ENCODE peak calls at places on chromosome 14, in six cellular contexts. O, S, M, E, W and P are unnamed samples.

GRCh38 chr14:93912785-93913184 is 14.4 kb upstream of the FAM181A start:
- DNase-seq in O (no peak), S (no peak), M (no peak), E (no peak), W (no peak), P (no peak)

GRCh38 chr14:36570065-36570464 is 12.3 kb downstream of the NKX2-8 start:
- DNase-seq in O (no peak), S (no peak), M (no peak), E (no peak), W (no peak), P (no peak)

GRCh38 chr14:90341784-90342183 is 10.0 kb upstream of the NRDE2 start:
- DNase-seq in O (no peak), S (no peak), M (no peak), E (no peak), W (no peak), P (peak; percentile 55)

GRCh38 chr14:66508846-66509621 is 1.1 kb downstream of the GPHN start:
- DNase-seq in O (no peak), S (peak; percentile 80), M (peak; percentile 33), E (peak; percentile 70), W (peak; percentile 17), P (peak; percentile 64)

GRCh38 chr14:46490150-46490769 is 161.3 kb downstream of the RPL10L start:
- DNase-seq in O (peak; percentile 12), S (no peak), M (peak; percentile 5), E (no peak), W (no peak), P (peak; percentile 7)

GRCh38 chr14:66120402-66120801 is 365.8 kb upstream of the CCDC196 start:
- DNase-seq in O (no peak), S (no peak), M (no peak), E (no peak), W (no peak), P (no peak)

GRCh38 chr14:54667026-54667744 is 100.3 kb downstream of the SAMD4A start:
- DNase-seq in O (no peak), S (no peak), M (no peak), E (no peak), W (no peak), P (peak; percentile 66)

GRCh38 chr14:60815371-60815770 is 80.8 kb downstream of the MNAT1 start:
- DNase-seq in O (no peak), S (no peak), M (no peak), E (no peak), W (no peak), P (no peak)

GRCh38 chr14:56004807-56005579 is 113.2 kb upstream of the PELI2 start:
- DNase-seq in O (no peak), S (no peak), M (no peak), E (no peak), W (peak; percentile 32), P (no peak)

GRCh38 chr14:61611880-61612630 is 83.3 kb upstream of the HIF1A start:
- DNase-seq in O (no peak), S (no peak), M (no peak), E (no peak), W (no peak), P (peak; percentile 49)

GRCh38 chr14:53019391-53019790 is 68.5 kb upstream of the FERMT2 start:
- DNase-seq in O (no peak), S (no peak), M (no peak), E (no peak), W (no peak), P (no peak)

GRCh38 chr14:100105357-100106169 is 40.3 kb downstream of the EVL start:
- DNase-seq in O (no peak), S (peak; percentile 67), M (no peak), E (no peak), W (peak; percentile 31), P (no peak)

GRCh38 chr14:104931323-104931770 is 6.7 kb downstream of the PLD4 start:
- DNase-seq in O (no peak), S (peak; percentile 76), M (no peak), E (no peak), W (no peak), P (no peak)

GRCh38 chr14:85093631-85094330 is 436.2 kb upstream of the FLRT2 start:
- DNase-seq in O (no peak), S (no peak), M (no peak), E (no peak), W (no peak), P (no peak)

GRCh38 chr14:76968621-76969063 is 59.9 kb downstream of the IRF2BPL start:
- DNase-seq in O (no peak), S (no peak), M (no peak), E (no peak), W (peak; percentile 54), P (peak; percentile 85)

GRCh38 chr14:84003316-84003715 is 1526.6 kb upstream of the FLRT2 start:
- DNase-seq in O (no peak), S (no peak), M (no peak), E (no peak), W (no peak), P (no peak)

GRCh38 chr14:105074601-105075053 is 9.4 kb upstream of the GPR132 start:
- DNase-seq in O (no peak), S (peak; percentile 78), M (no peak), E (no peak), W (no peak), P (peak; percentile 74)

DNA sequence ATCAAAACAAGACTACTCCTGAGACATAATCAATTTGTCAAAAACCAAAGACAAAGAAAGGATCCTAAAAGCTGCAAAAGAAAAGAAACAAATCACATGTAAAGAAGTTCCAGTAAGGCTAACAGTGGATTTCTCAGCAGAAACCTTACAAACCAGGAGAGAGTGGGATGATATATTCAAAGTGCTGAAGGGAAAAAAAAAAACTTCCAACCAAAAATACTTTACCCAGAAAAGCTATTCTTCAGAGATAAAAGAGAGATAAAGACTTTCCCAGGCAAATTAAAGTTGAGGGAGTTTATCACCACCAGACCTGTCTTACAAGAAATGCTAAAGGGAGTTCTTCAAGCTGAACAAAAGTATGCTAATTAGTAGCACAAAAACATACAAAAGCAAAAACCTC is 91.9 kb upstream of the PPP2R5C start:
- DNase-seq in O (no peak), S (no peak), M (no peak), E (no peak), W (no peak), P (no peak)
- H3K27me3 ChIP-seq in O (no peaks in the 10 kb centered on the region), S (peaks cover 29% of the 10 kb centered on the region), M (no peaks in the 10 kb centered on the region), E (peaks cover 27% of the 10 kb centered on the region), W (no peaks in the 10 kb centered on the region), P (no peaks in the 10 kb centered on the region)

GRCh38 chr14:103730490-103731035 is 15.0 kb downstream of the ZFYVE21 start:
- DNase-seq in O (no peak), S (no peak), M (no peak), E (peak; percentile 71), W (peak; percentile 96), P (no peak)
- H3K36me3 ChIP-seq in O (peaks cover 3% of the 10 kb centered on the region), S (peaks cover 71% of the 10 kb centered on the region), M (peaks cover 35% of the 10 kb centered on the region), E (peaks cover 73% of the 10 kb centered on the region), W (peaks cover 11% of the 10 kb centered on the region), P (peaks cover 16% of the 10 kb centered on the region)

GRCh38 chr14:35403085-35403396 is 1.5 kb downstream of the NFKBIA start:
- DNase-seq in O (no peak), S (no peak), M (no peak), E (no peak), W (no peak), P (no peak)

GRCh38 chr14:35401853-35402252 is 2.7 kb downstream of the NFKBIA start:
- DNase-seq in O (no peak), S (no peak), M (no peak), E (no peak), W (no peak), P (no peak)

GRCh38 chr14:35400707-35401421 is 3.7 kb downstream of the NFKBIA start:
- DNase-seq in O (no peak), S (no peak), M (no peak), E (no peak), W (no peak), P (no peak)

GRCh38 chr14:35402323-35403084 is 2.0 kb downstream of the NFKBIA start:
- DNase-seq in O (no peak), S (no peak), M (no peak), E (no peak), W (peak; percentile 43), P (no peak)

DNA sequence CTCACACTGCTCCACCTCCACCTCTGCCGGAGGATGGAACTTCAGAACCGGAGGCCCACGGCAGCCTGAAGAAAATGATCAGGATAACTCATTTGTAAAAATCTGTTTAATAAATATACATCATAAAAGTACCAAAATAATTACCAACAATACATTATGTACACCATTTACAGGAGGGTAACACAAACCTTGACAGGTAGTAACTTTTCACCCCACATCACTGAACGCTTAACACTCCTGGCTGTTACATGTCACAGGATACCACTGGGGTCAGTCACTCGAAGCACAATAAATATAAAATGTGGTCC is 3.2 kb downstream of the NFKBIA start:
- DNase-seq in O (no peak), S (no peak), M (no peak), E (no peak), W (no peak), P (no peak)
- H3K4me3 ChIP-seq in O (no peak overlapping the region), S (peak overlapping the region; percentile 97), M (no peak overlapping the region), E (peak overlapping the region; percentile 93), W (no peak overlapping the region), P (no peak overlapping the region)

GRCh38 chr14:69532561-69533335 is 41.9 kb downstream of the CCDC177 start:
- DNase-seq in O (no peak), S (no peak), M (no peak), E (no peak), W (no peak), P (no peak)
- H3K27me3 ChIP-seq in O (no peaks in the 10 kb centered on the region), S (no peaks in the 10 kb centered on the region), M (no peaks in the 10 kb centered on the region), E (peaks cover 16% of the 10 kb centered on the region), W (no peaks in the 10 kb centered on the region), P (no peaks in the 10 kb centered on the region)

DNA sequence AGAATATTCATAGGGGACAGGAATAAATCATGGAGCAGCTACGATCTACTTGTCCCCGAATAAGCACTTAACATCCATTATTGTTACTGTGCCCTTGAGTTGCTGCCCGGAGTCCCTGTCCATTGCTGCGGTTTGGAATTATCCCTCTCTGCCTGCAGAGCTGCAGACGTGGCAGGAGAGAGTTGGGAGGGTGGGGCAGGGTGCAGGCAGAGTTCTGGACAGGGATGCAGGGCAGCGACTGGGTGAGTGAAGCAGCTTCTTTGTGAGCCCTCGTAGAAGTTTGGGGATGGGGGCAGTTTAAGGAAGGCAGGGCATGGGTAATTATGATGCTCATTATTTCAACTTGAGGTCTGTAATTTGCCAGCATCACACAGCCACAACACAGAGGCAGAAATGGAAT is 52.6 kb upstream of the STON2 start:
- DNase-seq in O (no peak), S (no peak), M (no peak), E (no peak), W (no peak), P (peak; percentile 24)
- H3K36me3 ChIP-seq in O (no peaks in the 10 kb centered on the region), S (no peaks in the 10 kb centered on the region), M (no peaks in the 10 kb centered on the region), E (no peaks in the 10 kb centered on the region), W (no peaks in the 10 kb centered on the region), P (no peaks in the 10 kb centered on the region)